ENCODE peak calls at places on chromosomes 3 and 15, in nine cellular contexts. W is AG10803; S is activated CD4-positive, alpha-beta T cell treated with anti-CD3 and anti-CD28 coated beads for 4 hours; Q is activated T-helper 1 cell treated with anti-CD3 and anti-CD28 coated beads, Interleukin-2, amount 50 U/mL, for 16 hours; M is naive thymus-derived CD4-positive, alpha-beta T cell; U is GDM1; P is activated gamma-delta T cell treated with Interleukin-2 at 50 U/mL for 16 hours; D is K562; L is left cardiac atrium. N is an unnamed sample.

GRCh38 chr15:87986786-87987185 is 269.8 kb downstream of the NTRK3 start:
- DNase-seq in W (no peak), S (no peak), Q (no peak), M (no peak), U (no peak), P (no peak), D (no peak), L (no peak), N (no peak)

GRCh38 chr3:4565806-4566501 is 72.8 kb downstream of the ITPR1 start:
- DNase-seq in W (no peak), S (no peak), Q (no peak), M (no peak), U (no peak), P (no peak), D (no peak), L (no peak), N (no peak)

GRCh38 chr3:52770581-52771333 is at the start of gene NEK4:
- DNase-seq in W (peak; percentile 86), S (peak; percentile 79), Q (peak; percentile 65), M (peak; percentile 72), U (peak; percentile 95), P (peak; percentile 85), D (peak; percentile 91), L (peak; percentile 96), N (peak; percentile 91)

GRCh38 chr3:13588971-13589370 is 40.0 kb downstream of the FBLN2 start:
- DNase-seq in W (no peak), S (no peak), Q (no peak), M (no peak), U (no peak), P (no peak), D (no peak), L (no peak), N (no peak)

GRCh38 chr3:160450846-160451245 is 1.3 kb upstream of the TRIM59 start:
- DNase-seq in W (peak; percentile 96), S (no peak), Q (no peak), M (no peak), U (no peak), P (no peak), D (no peak), L (no peak), N (no peak)

GRCh38 chr3:29486087-29486486 is 205.2 kb downstream of the RBMS3 start:
- DNase-seq in W (peak; percentile 88), S (no peak), Q (no peak), M (no peak), U (no peak), P (no peak), D (no peak), L (no peak), N (no peak)

GRCh38 chr3:184815046-184815930 is 3.3 kb downstream of the VPS8 start:
- DNase-seq in W (peak; percentile 53), S (peak; percentile 13), Q (no peak), M (peak; percentile 12), U (no peak), P (no peak), D (no peak), L (no peak), N (peak; percentile 48)

GRCh38 chr3:119562307-119562961 is 3.0 kb upstream of the CD80 start:
- DNase-seq in W (no peak), S (no peak), Q (no peak), M (no peak), U (no peak), P (no peak), D (no peak), L (no peak), N (peak; percentile 29)

GRCh38 chr15:75531041-75531450 is 48.1 kb downstream of the PTPN9 start:
- DNase-seq in W (peak; percentile 61), S (no peak), Q (no peak), M (no peak), U (no peak), P (no peak), D (no peak), L (peak; percentile 66), N (no peak)

GRCh38 chr15:31471731-31472430 is 145.2 kb downstream of the KLF13 start:
- DNase-seq in W (peak; percentile 94), S (no peak), Q (no peak), M (no peak), U (no peak), P (no peak), D (no peak), L (no peak), N (no peak)

GRCh38 chr15:66841953-66842681 is 140.1 kb downstream of the SMAD6 start:
- DNase-seq in W (peak; percentile 93), S (peak; percentile 11), Q (no peak), M (peak; percentile 6), U (no peak), P (no peak), D (peak; percentile 75), L (peak; percentile 91), N (peak; percentile 35)

GRCh38 chr3:131163-131889 is 65.2 kb upstream of the CHL1 start:
- DNase-seq in W (no peak), S (no peak), Q (no peak), M (no peak), U (no peak), P (no peak), D (no peak), L (peak; percentile 37), N (no peak)

GRCh38 chr3:167837430-167837829 is 101.9 kb downstream of the SERPINI1 start:
- DNase-seq in W (peak; percentile 4), S (no peak), Q (no peak), M (no peak), U (no peak), P (no peak), D (no peak), L (no peak), N (no peak)

GRCh38 chr3:50300681-50301254 is 1.6 kb upstream of the HYAL3 start:
- DNase-seq in W (no peak), S (no peak), Q (no peak), M (no peak), U (no peak), P (no peak), D (no peak), L (no peak), N (no peak)

GRCh38 chr3:24662449-24663345 is 168.0 kb upstream of the THRB start:
- DNase-seq in W (no peak), S (no peak), Q (no peak), M (no peak), U (no peak), P (no peak), D (no peak), L (no peak), N (no peak)

GRCh38 chr3:141952611-141953010 is 76.2 kb downstream of the ATP1B3 start:
- DNase-seq in W (no peak), S (no peak), Q (no peak), M (no peak), U (no peak), P (no peak), D (no peak), L (no peak), N (no peak)

GRCh38 chr3:40047406-40047805 is 238.0 kb downstream of the MYRIP start:
- DNase-seq in W (peak; percentile 22), S (no peak), Q (no peak), M (no peak), U (no peak), P (no peak), D (no peak), L (no peak), N (no peak)

GRCh38 chr15:63640146-63640545 is 43.0 kb downstream of the FBXL22 start:
- DNase-seq in W (peak; percentile 3), S (no peak), Q (no peak), M (no peak), U (no peak), P (no peak), D (no peak), L (no peak), N (no peak)

GRCh38 chr3:195270350-195271115 is 426 bp downstream of the XXYLT1 start:
- DNase-seq in W (peak; percentile 25), S (peak; percentile 68), Q (no peak), M (no peak), U (peak; percentile 52), P (no peak), D (peak; percentile 51), L (no peak), N (peak; percentile 74)

GRCh38 chr3:124986153-124987143 is 51.9 kb upstream of the MUC13 start:
- DNase-seq in W (peak; percentile 86), S (no peak), Q (no peak), M (no peak), U (no peak), P (no peak), D (peak; percentile 17), L (no peak), N (no peak)

GRCh38 chr3:14216257-14217048 is 37.8 kb downstream of the LSM3 start:
- DNase-seq in W (no peak), S (peak; percentile 45), Q (peak; percentile 30), M (no peak), U (no peak), P (peak; percentile 38), D (no peak), L (peak; percentile 53), N (peak; percentile 25)

GRCh38 chr15:58611731-58612676 is 137.5 kb downstream of the ADAM10 start:
- DNase-seq in W (no peak), S (no peak), Q (no peak), M (no peak), U (no peak), P (no peak), D (no peak), L (no peak), N (no peak)

GRCh38 chr3:12154151-12154550 is 4.6 kb downstream of the TIMP4 start:
- DNase-seq in W (no peak), S (no peak), Q (no peak), M (no peak), U (no peak), P (no peak), D (no peak), L (no peak), N (no peak)

GRCh38 chr3:71566776-71567175 is 16.8 kb downstream of the FOXP1 start:
- DNase-seq in W (no peak), S (no peak), Q (no peak), M (no peak), U (no peak), P (no peak), D (no peak), L (no peak), N (no peak)

GRCh38 chr3:8712871-8713360 is 20.7 kb upstream of the CAV3 start:
- DNase-seq in W (peak; percentile 30), S (no peak), Q (no peak), M (no peak), U (no peak), P (no peak), D (no peak), L (no peak), N (no peak)

GRCh38 chr3:186598794-186599141 is 14.1 kb upstream of the AHSG start:
- DNase-seq in W (no peak), S (no peak), Q (no peak), M (no peak), U (no peak), P (no peak), D (no peak), L (no peak), N (no peak)

GRCh38 chr3:143436231-143436930 is 316.8 kb downstream of the CHST2 start:
- DNase-seq in W (peak; percentile 45), S (no peak), Q (no peak), M (no peak), U (no peak), P (no peak), D (no peak), L (no peak), N (no peak)

GRCh38 chr3:138827222-138827621 is 7.5 kb downstream of the PIK3CB start:
- DNase-seq in W (no peak), S (no peak), Q (no peak), M (no peak), U (no peak), P (no peak), D (no peak), L (no peak), N (no peak)

GRCh38 chr3:81302045-81302444 is 459.4 kb downstream of the GBE1 start:
- DNase-seq in W (peak; percentile 58), S (no peak), Q (no peak), M (no peak), U (peak; percentile 5), P (no peak), D (peak; percentile 35), L (peak; percentile 24), N (peak; percentile 26)

GRCh38 chr15:80693682-80694623 is 1.2 kb upstream of the ABHD17C start:
- DNase-seq in W (no peak), S (no peak), Q (no peak), M (no peak), U (no peak), P (no peak), D (no peak), L (no peak), N (no peak)

GRCh38 chr15:42772126-42772525 is 35.2 kb upstream of the CDAN1 start:
- DNase-seq in W (no peak), S (no peak), Q (no peak), M (no peak), U (no peak), P (no peak), D (no peak), L (peak; percentile 38), N (no peak)